ENCODE peak calls at places on chromosomes 6 and 20, in ten cellular contexts. A is HuH-7.5; L is heart left ventricle; Z is gastrocnemius medialis; E is activated CD4-positive, alpha-beta T cell treated with anti-CD3 and anti-CD28 coated beads, Interleukin-2, amount 50 U/mL, for 1 hour; Y is mucosa of descending colon; D is fibroblast of the aortic adventitia; I is fibroblast of pulmonary artery; W is stimulated activated naive CD8-positive, alpha-beta T cell treated with anti-CD3 and anti-CD28 coated beads, Interleukin-15, Interleukin-2, amounts not matched to agents 100 U/mL and 50 U/mL, for 24 hours; H is foreskin fibroblast. J is an unnamed sample.

GRCh38 chr6:160853946-160854345 is 137.6 kb upstream of the MAP3K4 start:
- DNase-seq in A (no peak), L (no peak), Z (no peak), E (no peak), Y (no peak), D (no peak), I (no peak), W (no peak), H (no peak), J (no peak)

GRCh38 chr6:170429457-170429856 is 122.9 kb downstream of the FAM120B start:
- DNase-seq in A (no peak), L (no peak), Z (no peak), E (no peak), Y (no peak), D (peak), I (peak), W (no peak), H (no peak), J (no peak)

GRCh38 chr20:59042151-59042795 is at the start of gene PRELID3B:
- DNase-seq in A (no peak), L (peak), Z (peak), E (no peak), Y (peak), D (peak), I (no peak), W (no peak), H (no peak), J (no peak)

GRCh38 chr6:138970856-138971425 is 17.1 kb downstream of the REPS1 start:
- DNase-seq in A (no peak), L (peak), Z (no peak), E (no peak), Y (no peak), D (peak), I (peak), W (no peak), H (peak), J (no peak)

GRCh38 chr6:53805725-53806124 is 10.9 kb downstream of the LRRC1 start:
- DNase-seq in A (no peak), L (no peak), Z (no peak), E (no peak), Y (no peak), D (no peak), I (no peak), W (no peak), H (no peak), J (no peak)

GRCh38 chr6:41713650-41714291 is 21.6 kb downstream of the TFEB start:
- DNase-seq in A (no peak), L (peak), Z (peak), E (no peak), Y (no peak), D (no peak), I (no peak), W (peak), H (no peak), J (no peak)

GRCh38 chr20:8709627-8710026 is 359.3 kb upstream of the PLCB4 start:
- DNase-seq in A (no peak), L (no peak), Z (no peak), E (no peak), Y (no peak), D (peak), I (peak), W (no peak), H (no peak), J (no peak)

GRCh38 chr6:32114853-32115252 is 5.7 kb upstream of the TNXB start:
- DNase-seq in A (no peak), L (no peak), Z (no peak), E (no peak), Y (no peak), D (peak), I (peak), W (no peak), H (peak), J (no peak)

GRCh38 chr20:5829241-5829809 is 79.1 kb downstream of the SHLD1 start:
- DNase-seq in A (no peak), L (no peak), Z (no peak), E (no peak), Y (no peak), D (no peak), I (no peak), W (no peak), H (no peak), J (no peak)